ENCODE peak calls at places on chromosomes 7 and 10, in five cellular contexts. Z is endodermal cell, B is IMR-90, T is endothelial cell, Q is AG09309. N is an unnamed sample.
A peak's percentile ranks its signal among the peaks of the same experiment; 100 is the strongest.

GRCh38 chr7:88546808-88547207 is 212.7 kb upstream of the ZNF804B start:
- DNase-seq in Q (no peak), Z (peak; percentile 83), B (no peak), T (peak; percentile 58), N (no peak)

GRCh38 chr7:40884226-40884625 is 749.4 kb downstream of the SUGCT start:
- DNase-seq in B (no peak), T (no peak), Q (no peak), Z (no peak), N (no peak)

GRCh38 chr10:14063531-14064317 is 267.0 kb downstream of the FRMD4A start:
- DNase-seq in T (no peak), Z (no peak), Q (peak; percentile 98), B (peak; percentile 87), N (no peak)

GRCh38 chr10:97796651-97797050 is 24.9 kb upstream of the SFRP5 start:
- DNase-seq in Z (no peak), Q (no peak), B (no peak), T (no peak), N (no peak)

GRCh38 chr10:132516771-132517725 is 20.5 kb upstream of the INPP5A start:
- DNase-seq in B (peak; percentile 96), T (peak; percentile 55), Z (peak; percentile 92), Q (peak; percentile 95), N (peak; percentile 98)

GRCh38 chr10:68406111-68406814 is 814 bp downstream of the RUFY2 start:
- DNase-seq in T (peak; percentile 64), Z (peak; percentile 89), Q (peak; percentile 38), B (peak; percentile 58), N (peak; percentile 88)

GRCh38 chr10:34813626-34814227 is 1.4 kb downstream of the PARD3 start:
- DNase-seq in B (peak; percentile 62), Z (peak; percentile 79), T (peak; percentile 49), Q (no peak), N (no peak)

GRCh38 chr7:66591801-66592596 is 36.7 kb upstream of the KCTD7 start:
- DNase-seq in Z (peak; percentile 96), Q (no peak), T (peak; percentile 70), B (peak; percentile 90), N (peak; percentile 94)

GRCh38 chr10:128173383-128173782 is 47.2 kb upstream of the MKI67 start:
- DNase-seq in Q (no peak), T (no peak), Z (no peak), B (no peak), N (no peak)

GRCh38 chr7:150382123-150382843 is 3.2 kb downstream of the ZNF775 start:
- DNase-seq in Q (no peak), T (no peak), Z (peak; percentile 51), B (no peak), N (no peak)

GRCh38 chr10:127524869-127525268 is 24.2 kb upstream of the NPS start:
- DNase-seq in T (no peak), Q (no peak), B (no peak), Z (no peak), N (no peak)

GRCh38 chr10:454860-455259 is 234.6 kb downstream of the DIP2C start:
- DNase-seq in T (no peak), B (peak; percentile 92), Z (no peak), Q (peak; percentile 68), N (no peak)

GRCh38 chr10:58189269-58189668 is 78.4 kb downstream of the IPMK start:
- DNase-seq in B (peak; percentile 76), Q (peak; percentile 8), T (no peak), Z (no peak), N (no peak)

GRCh38 chr7:589781-590575 is 70.3 kb upstream of the PDGFA start:
- DNase-seq in Z (no peak), T (no peak), B (no peak), Q (no peak), N (no peak)

GRCh38 chr7:3835102-3835501 is 534.0 kb downstream of the SDK1 start:
- DNase-seq in Z (no peak), T (no peak), B (no peak), Q (no peak), N (no peak)

GRCh38 chr10:105774351-105774750 is 1133.3 kb downstream of the SORCS3 start:
- DNase-seq in Z (no peak), T (no peak), Q (no peak), B (no peak), N (no peak)

GRCh38 chr10:133209641-133210040 is 20.4 kb upstream of the UTF1 start:
- DNase-seq in Z (no peak), T (no peak), Q (no peak), B (no peak), N (no peak)

GRCh38 chr10:81021428-81022129 is 483.9 kb downstream of the SH2D4B start:
- DNase-seq in Z (no peak), Q (no peak), T (no peak), B (no peak), N (no peak)

GRCh38 chr10:81013771-81014170 is 476.1 kb downstream of the SH2D4B start:
- DNase-seq in Z (no peak), Q (no peak), B (no peak), T (no peak), N (no peak)

GRCh38 chr10:81018898-81019890 is 481.5 kb downstream of the SH2D4B start:
- DNase-seq in B (peak; percentile 19), Q (peak; percentile 0), Z (peak; percentile 74), T (peak; percentile 30), N (no peak)
- TF ChIP-seq CTCF in B (peak; percentile 56), Q (peak; percentile 59), Z (peak; percentile 87), T (peak; percentile 53), N (peak; percentile 69)

DNA sequence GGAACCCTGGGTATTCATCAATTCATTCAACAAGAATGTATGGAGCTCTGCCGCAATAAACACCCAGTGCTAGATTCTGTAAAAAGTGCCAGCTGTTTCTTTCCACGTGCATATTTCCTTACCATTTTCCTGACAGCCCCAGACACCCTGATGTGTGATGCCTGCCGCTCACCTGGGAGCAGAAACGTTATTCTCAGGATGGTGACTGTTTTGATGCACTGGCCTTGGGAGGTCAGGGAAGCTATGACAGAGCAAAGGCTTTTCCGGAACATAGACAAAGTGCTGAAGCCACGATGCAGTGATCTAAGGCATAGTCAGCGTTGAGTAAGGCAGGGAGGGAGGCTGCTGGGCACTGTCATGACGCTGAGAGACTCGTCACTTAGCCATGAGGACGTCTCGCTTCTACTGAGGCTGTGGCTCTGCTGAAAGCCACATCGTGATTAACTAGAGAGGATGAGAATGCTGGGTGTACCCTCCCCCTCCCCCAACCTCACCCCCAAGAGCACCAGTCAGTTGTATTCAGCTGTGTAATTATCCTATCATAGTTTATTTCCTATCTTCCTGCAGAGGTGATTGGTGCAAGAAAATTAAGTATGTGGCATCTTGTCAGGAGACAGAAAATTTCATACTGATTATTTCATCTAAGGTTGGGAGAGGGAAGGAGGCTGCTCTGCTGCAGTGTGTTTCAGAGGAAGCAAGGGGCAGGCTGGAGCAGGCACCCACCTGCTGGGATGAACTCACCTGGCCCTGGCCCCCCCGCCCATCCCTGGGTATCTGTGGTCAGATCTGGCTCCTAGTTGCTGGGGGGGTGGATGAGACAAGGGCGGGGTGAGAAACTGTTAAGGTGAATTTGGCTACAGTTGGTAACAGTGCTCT is 48.8 kb upstream of the SMNDC1 start:
- DNase-seq in Z (peak; percentile 84), B (peak; percentile 99), T (no peak), Q (peak; percentile 71), N (no peak)
- TF ChIP-seq CTCF in Z (no peak), B (peak; percentile 27), T (no peak), Q (peak; percentile 39), N (no peak)

GRCh38 chr10:59865101-59865500 is 41.3 kb downstream of the CCDC6 start:
- DNase-seq in B (peak; percentile 18), T (no peak), Q (no peak), Z (peak; percentile 67), N (no peak)
- TF ChIP-seq CTCF in B (peak; percentile 23), T (no peak), Q (peak; percentile 37), Z (peak; percentile 69), N (no peak)

GRCh38 chr10:124461642-124462347 is at the start of gene LHPP:
- DNase-seq in T (peak; percentile 73), Q (peak; percentile 16), Z (peak; percentile 93), B (peak; percentile 66), N (peak; percentile 91)
- TF ChIP-seq CTCF in T (peak; percentile 82), Q (no peak), Z (peak; percentile 69), B (peak; percentile 17), N (peak; percentile 66)

DNA sequence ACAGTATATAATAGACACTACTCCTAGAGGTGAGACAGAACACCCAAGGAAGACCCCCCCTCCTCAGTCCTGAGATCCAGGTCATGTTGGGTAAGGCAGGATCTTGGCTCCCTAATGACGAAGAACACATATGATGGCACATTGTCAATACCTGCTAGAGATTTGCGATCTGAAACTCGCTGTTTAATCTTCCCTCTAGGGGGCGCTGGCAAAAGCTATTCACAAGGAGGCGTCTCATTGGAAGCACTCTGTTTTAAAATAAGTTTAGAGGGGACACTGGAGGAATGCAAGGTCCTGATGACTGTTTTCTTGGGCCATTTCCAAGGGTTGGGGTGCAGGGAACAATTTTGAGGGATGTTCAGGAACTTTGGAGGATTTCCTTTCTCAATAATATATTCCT is 1013.7 kb upstream of the MBL2 start:
- DNase-seq in Q (no peak), Z (peak; percentile 76), B (no peak), T (peak; percentile 6), N (no peak)
- TF ChIP-seq CTCF in Q (no peak), Z (peak; percentile 78), B (no peak), T (peak; percentile 43), N (no peak)

DNA sequence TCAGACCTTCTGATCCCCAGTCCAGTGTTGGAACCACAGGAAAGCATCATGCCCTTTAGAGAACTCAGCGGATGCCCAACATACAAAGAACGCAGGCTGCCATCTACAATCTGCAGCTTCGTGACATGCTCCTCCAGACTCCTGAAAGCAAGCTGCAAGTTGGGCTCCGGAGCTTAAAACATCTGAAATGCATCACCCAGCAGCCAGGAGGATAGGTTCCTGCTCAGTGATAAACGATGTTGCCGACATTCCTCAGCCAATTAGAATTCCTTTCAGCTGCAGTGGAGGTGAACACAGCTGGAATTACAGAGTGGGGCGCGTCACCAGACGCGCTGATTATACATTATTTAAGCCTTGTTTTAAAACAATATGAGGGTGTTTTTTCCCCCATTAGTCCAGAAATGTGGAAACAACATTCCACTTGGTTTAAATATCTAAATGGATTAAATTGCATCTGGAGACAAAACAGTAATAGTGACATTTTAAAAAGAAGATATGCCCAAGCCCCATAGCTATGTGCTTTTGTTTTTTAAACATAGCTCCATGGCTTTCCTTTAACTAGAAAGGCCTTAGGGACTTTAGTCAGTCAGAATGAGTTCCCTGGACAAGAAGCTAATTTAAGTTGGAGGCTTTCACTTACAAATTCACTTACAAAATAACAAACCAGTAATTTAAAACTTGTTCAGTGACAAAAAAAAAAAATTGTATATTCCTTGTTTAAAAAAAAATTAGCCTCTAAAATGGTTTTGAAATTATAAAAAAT is 6.3 kb downstream of the SMURF1 start:
- DNase-seq in Q (no peak), B (peak; percentile 90), Z (peak; percentile 88), T (peak; percentile 14), N (peak; percentile 51)
- TF ChIP-seq CTCF in Q (peak; percentile 18), B (no peak), Z (peak; percentile 35), T (no peak), N (no peak)

GRCh38 chr7:146138926-146139325 is 22.3 kb downstream of the CNTNAP2 start:
- DNase-seq in Z (no peak), T (no peak), B (no peak), Q (no peak), N (no peak)

GRCh38 chr7:146131701-146132100 is 15.1 kb downstream of the CNTNAP2 start:
- DNase-seq in B (no peak), T (no peak), Q (no peak), Z (peak; percentile 77), N (no peak)

DNA sequence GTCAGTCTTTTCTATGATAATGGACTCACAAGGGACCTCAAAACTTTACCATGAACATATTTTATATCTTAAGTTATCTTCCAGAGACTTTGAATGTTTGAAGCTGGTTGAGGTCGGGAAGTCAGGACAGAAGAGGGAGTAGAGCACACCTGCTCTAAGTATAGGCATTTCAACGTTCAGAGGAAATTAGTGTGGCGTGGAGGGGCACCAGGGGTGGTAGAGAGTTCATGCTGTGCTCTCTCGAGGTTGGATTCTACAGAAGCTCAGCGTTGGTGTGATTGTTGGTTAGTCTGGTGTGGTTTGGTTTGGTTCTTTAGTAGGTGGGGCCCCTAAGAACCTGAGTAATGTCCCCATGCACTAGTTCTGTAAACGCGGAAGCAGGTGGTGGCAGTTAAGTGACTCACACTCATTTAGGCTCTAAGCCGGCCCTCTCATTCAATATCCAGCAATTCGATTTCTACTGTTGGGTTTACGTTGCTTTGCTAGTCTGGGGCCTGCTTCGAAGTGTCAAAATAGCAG is 19.8 kb downstream of the CNTNAP2 start:
- DNase-seq in Z (no peak), Q (no peak), B (no peak), T (no peak), N (no peak)
- TF ChIP-seq CTCF in Z (no peak), Q (no peak), B (no peak), T (no peak), N (no peak)